ENCODE peak calls at places on chromosomes 13 and 19, in nine cellular contexts. C is stimulated activated CD8-positive, alpha-beta memory T cell treated with anti-CD3 and anti-CD28 coated beads, Interleukin-2, amount 100 ng/mL, for 48 hours; M is EL; W is stimulated activated CD4-positive, alpha-beta T cell treated with anti-CD3 and anti-CD28 coated beads, Interleukin-1b, Interleukin-23, amount 100 ng/mL, for 4 hours; L is ELF-1; Q is effector CD4-positive, alpha-beta T cell; F is AG09319; A is iPS-NIHi11; X is ovary. V is an unnamed sample.

GRCh38 chr13:101139076-101139475 is 277.2 kb downstream of the NALCN start:
- DNase-seq in C (no peak), M (no peak), W (no peak), L (no peak), Q (no peak), F (no peak), A (no peak), X (no peak), V (no peak)

GRCh38 chr13:95112883-95113282 is 188.4 kb downstream of the ABCC4 start:
- DNase-seq in C (no peak), M (no peak), W (no peak), L (no peak), Q (no peak), F (no peak), A (no peak), X (no peak), V (no peak)

GRCh38 chr19:48365602-48366001 is 1.4 kb downstream of the SYNGR4 start:
- DNase-seq in C (no peak), M (no peak), W (no peak), L (no peak), Q (no peak), F (no peak), A (no peak), X (peak; percentile 20), V (no peak)

GRCh38 chr19:33125929-33126388 is 6.0 kb upstream of the WDR88 start:
- DNase-seq in C (no peak), M (peak; percentile 62), W (peak; percentile 18), L (peak; percentile 50), Q (peak; percentile 41), F (no peak), A (peak; percentile 79), X (peak; percentile 44), V (peak; percentile 82)

GRCh38 chr19:15101479-15102082 is 5.6 kb upstream of the SYDE1 start:
- DNase-seq in C (peak; percentile 43), M (peak; percentile 50), W (peak; percentile 29), L (peak; percentile 66), Q (no peak), F (no peak), A (peak; percentile 53), X (no peak), V (peak; percentile 82)

GRCh38 chr19:17337675-17338439 is 504 bp downstream of the GTPBP3 start:
- DNase-seq in C (no peak), M (peak; percentile 46), W (peak; percentile 39), L (no peak), Q (no peak), F (no peak), A (peak; percentile 46), X (no peak), V (peak; percentile 70)

GRCh38 chr19:50565984-50566903 is 2.0 kb downstream of the LRRC4B start:
- DNase-seq in C (no peak), M (no peak), W (peak; percentile 42), L (no peak), Q (no peak), F (no peak), A (peak; percentile 68), X (no peak), V (peak; percentile 85)

GRCh38 chr13:30362869-30363268 is 55.5 kb upstream of the KATNAL1 start:
- DNase-seq in C (no peak), M (no peak), W (no peak), L (no peak), Q (no peak), F (no peak), A (no peak), X (no peak), V (no peak)

GRCh38 chr13:41652735-41653361 is 195.5 kb downstream of the RGCC start:
- DNase-seq in C (no peak), M (peak; percentile 50), W (no peak), L (no peak), Q (peak; percentile 33), F (peak; percentile 45), A (no peak), X (no peak), V (peak; percentile 52)

GRCh38 chr19:37855098-37855497 is 51.3 kb downstream of the WDR87 start:
- DNase-seq in C (peak; percentile 20), M (no peak), W (peak; percentile 30), L (no peak), Q (no peak), F (no peak), A (no peak), X (no peak), V (peak; percentile 33)

GRCh38 chr19:800360-801029 is 3.2 kb downstream of the PTBP1 start:
- DNase-seq in C (no peak), M (no peak), W (no peak), L (peak; percentile 74), Q (no peak), F (no peak), A (no peak), X (no peak), V (no peak)

GRCh38 chr13:54879036-54879435 is 1850.4 kb downstream of the OLFM4 start:
- DNase-seq in C (no peak), M (no peak), W (no peak), L (no peak), Q (no peak), F (no peak), A (no peak), X (no peak), V (no peak)

GRCh38 chr13:39224841-39225240 is 186.6 kb downstream of the NHLRC3 start:
- DNase-seq in C (no peak), M (no peak), W (no peak), L (no peak), Q (no peak), F (no peak), A (no peak), X (no peak), V (no peak)

GRCh38 chr13:78372581-78372980 is 230.8 kb downstream of the POU4F1 start:
- DNase-seq in C (no peak), M (no peak), W (no peak), L (no peak), Q (no peak), F (no peak), A (no peak), X (no peak), V (no peak)

GRCh38 chr13:108460043-108460442 is 169.4 kb upstream of the MYO16 start:
- DNase-seq in C (no peak), M (no peak), W (no peak), L (no peak), Q (no peak), F (no peak), A (no peak), X (no peak), V (no peak)

GRCh38 chr19:54248016-54248601 is 5.5 kb upstream of the LILRA6 start:
- DNase-seq in C (peak; percentile 53), M (peak; percentile 45), W (no peak), L (no peak), Q (no peak), F (no peak), A (no peak), X (no peak), V (no peak)

GRCh38 chr19:58498316-58499020 is 13.3 kb downstream of the SLC27A5 start:
- DNase-seq in C (no peak), M (no peak), W (no peak), L (no peak), Q (no peak), F (no peak), A (no peak), X (peak; percentile 51), V (no peak)

GRCh38 chr13:74040200-74040599 is 94.0 kb downstream of the KLF12 start:
- DNase-seq in C (peak; percentile 13), M (peak; percentile 32), W (no peak), L (peak; percentile 81), Q (peak; percentile 9), F (no peak), A (peak; percentile 82), X (no peak), V (peak; percentile 91)

GRCh38 chr19:50844296-50844935 is 10.3 kb upstream of the KLK3 start:
- DNase-seq in C (no peak), M (no peak), W (no peak), L (peak; percentile 74), Q (no peak), F (no peak), A (no peak), X (no peak), V (no peak)

GRCh38 chr19:35140898-35141626 is 2.0 kb upstream of the FXYD7 start:
- DNase-seq in C (peak; percentile 97), M (peak; percentile 89), W (peak; percentile 99), L (peak; percentile 82), Q (peak; percentile 93), F (peak; percentile 68), A (peak; percentile 98), X (peak; percentile 85), V (peak; percentile 92)

GRCh38 chr19:27652281-27652680 is 1560.7 kb downstream of the UQCRFS1 start:
- DNase-seq in C (no peak), M (no peak), W (no peak), L (no peak), Q (no peak), F (no peak), A (no peak), X (no peak), V (no peak)

GRCh38 chr19:6199240-6199983 is 63.9 kb downstream of the ACSBG2 start:
- DNase-seq in C (peak; percentile 100), M (peak; percentile 99), W (peak; percentile 100), L (peak; percentile 98), Q (peak; percentile 99), F (peak; percentile 98), A (peak; percentile 100), X (peak; percentile 99), V (peak; percentile 98)

GRCh38 chr13:112897603-112897955 is 71.4 kb upstream of the MCF2L start:
- DNase-seq in C (no peak), M (no peak), W (no peak), L (no peak), Q (no peak), F (no peak), A (no peak), X (no peak), V (no peak)

GRCh38 chr19:35896643-35897040 is 3.7 kb downstream of the NFKBID start:
- DNase-seq in C (no peak), M (no peak), W (no peak), L (no peak), Q (no peak), F (no peak), A (no peak), X (no peak), V (no peak)

GRCh38 chr19:32675720-32676185 is at the start of gene RGS9BP:
- DNase-seq in C (peak; percentile 51), M (peak; percentile 82), W (peak; percentile 50), L (no peak), Q (peak; percentile 53), F (peak; percentile 29), A (peak; percentile 72), X (peak; percentile 72), V (peak; percentile 64)

GRCh38 chr19:29724102-29724641 is 9.1 kb upstream of the C19orf12 start:
- DNase-seq in C (peak; percentile 24), M (peak; percentile 12), W (peak; percentile 37), L (peak; percentile 49), Q (no peak), F (no peak), A (peak; percentile 59), X (no peak), V (peak; percentile 75)

GRCh38 chr19:3042545-3043267 is 13.6 kb upstream of the TLE2 start:
- DNase-seq in C (no peak), M (no peak), W (no peak), L (no peak), Q (no peak), F (no peak), A (no peak), X (peak; percentile 18), V (no peak)